ENCODE peak calls at places on chromosomes 5 and 9, in eight cellular contexts. E is H7; M is activated CD4-positive, alpha-beta T cell treated with anti-CD3 and anti-CD28 coated beads, Interleukin-2, amount 10 ng/mL, durations not matched to agents 7 days and 5 days; R is GM12892; P is aorta; Z is amniotic stem cell; I is skeletal muscle cell; O is midbrain. Y is an unnamed sample.

GRCh38 chr5:170110403-170111087 is 4.8 kb downstream of the FOXI1 start:
- DNase-seq in I (no peak), E (no peak), M (no peak), R (no peak), P (no peak), O (no peak), Z (no peak), Y (no peak)

GRCh38 chr5:17216974-17217325 is 481 bp upstream of the BASP1 start:
- DNase-seq in I (no peak), E (no peak), R (no peak), P (peak), Z (no peak), M (no peak), O (peak), Y (no peak)

GRCh38 chr9:105832311-105832710 is 138.0 kb downstream of the TMEM38B start:
- DNase-seq in P (no peak), I (no peak), Z (no peak), E (no peak), R (no peak), O (no peak), M (no peak), Y (no peak)

GRCh38 chr5:9015250-9015936 is 530.5 kb downstream of the SEMA5A start:
- DNase-seq in Z (peak), R (no peak), E (no peak), P (no peak), M (no peak), I (peak), O (no peak), Y (peak)

GRCh38 chr5:89211836-89212235 is 328.9 kb upstream of the MEF2C start:
- DNase-seq in M (no peak), E (no peak), Z (peak), R (no peak), P (no peak), I (peak), O (no peak), Y (peak)

GRCh38 chr5:14250094-14250777 is 107.1 kb downstream of the TRIO start:
- DNase-seq in I (peak), O (peak), P (peak), M (no peak), R (no peak), Z (no peak), E (peak), Y (peak)

GRCh38 chr9:135780626-135781025 is 78.6 kb downstream of the KCNT1 start:
- DNase-seq in Z (no peak), I (no peak), R (no peak), P (no peak), O (no peak), M (no peak), E (no peak), Y (no peak)

GRCh38 chr9:72006481-72006880 is 53.9 kb downstream of the C9orf57 start:
- DNase-seq in O (no peak), M (no peak), P (no peak), E (no peak), Z (no peak), R (no peak), I (no peak), Y (no peak)

GRCh38 chr9:132628746-132629145 is 41.0 kb downstream of the DDX31 start:
- DNase-seq in E (no peak), R (no peak), M (no peak), P (no peak), I (no peak), O (no peak), Z (no peak), Y (no peak)

GRCh38 chr9:91433180-91433579 is 9.5 kb upstream of the NFIL3 start:
- DNase-seq in R (no peak), M (peak), I (peak), O (peak), P (no peak), Z (peak), E (no peak), Y (peak)

GRCh38 chr5:6180231-6180872 is 198.0 kb downstream of the MED10 start:
- DNase-seq in O (no peak), E (no peak), I (no peak), Z (no peak), M (no peak), R (no peak), P (no peak), Y (no peak)

GRCh38 chr9:36665387-36665786 is 92.7 kb downstream of the MELK start:
- DNase-seq in Z (no peak), R (no peak), P (no peak), I (no peak), O (no peak), M (no peak), E (no peak), Y (no peak)

GRCh38 chr5:11377896-11378295 is 526.4 kb downstream of the CTNND2 start:
- DNase-seq in P (no peak), M (no peak), I (no peak), O (no peak), Z (no peak), E (no peak), R (no peak), Y (peak)

GRCh38 chr5:59266410-59266809 is 627.1 kb downstream of the PDE4D start:
- DNase-seq in R (no peak), E (no peak), O (no peak), I (no peak), P (no peak), M (no peak), Z (no peak), Y (no peak)

GRCh38 chr5:135326296-135327240 is 72.5 kb downstream of the MACROH2A1 start:
- DNase-seq in O (no peak), I (no peak), Z (no peak), M (no peak), P (no peak), R (no peak), E (peak), Y (no peak)

GRCh38 chr5:169637856-169638190 is 748 bp downstream of the DOCK2 start:
- DNase-seq in M (peak), E (no peak), P (peak), O (no peak), I (no peak), R (no peak), Z (no peak), Y (no peak)

GRCh38 chr9:37555786-37556185 is 20.4 kb downstream of the FBXO10 start:
- DNase-seq in Z (no peak), P (no peak), I (no peak), O (no peak), R (no peak), M (no peak), E (no peak), Y (peak)

GRCh38 chr9:114499528-114499927 is 5.7 kb downstream of the WHRN start:
- DNase-seq in R (no peak), Z (no peak), E (peak), P (no peak), M (no peak), I (no peak), O (peak), Y (no peak)

GRCh38 chr5:173283318-173284288 is 44.6 kb downstream of the STC2 start:
- DNase-seq in M (peak), R (peak), O (peak), I (no peak), E (peak), Z (peak), P (peak), Y (no peak)